ENCODE peak calls at places on chromosomes 13 and 19, in eight cellular contexts. O, M, P, A, J, B, I and Q are unnamed samples.

GRCh38 chr13:77596777-77597176 is 61.3 kb downstream of the SCEL start:
- DNase-seq in J (no peak), B (no peak), M (no peak), P (no peak), A (no peak), I (no peak), O (no peak), Q (no peak)

GRCh38 chr13:93700115-93700514 is 473.5 kb downstream of the GPC6 start:
- DNase-seq in P (no peak), I (no peak), A (no peak), M (no peak), B (no peak), O (no peak), J (no peak), Q (no peak)

GRCh38 chr13:100645382-100645781 is 29.2 kb downstream of the TMTC4 start:
- DNase-seq in P (no peak), M (no peak), A (no peak), I (no peak), B (no peak), O (no peak), J (no peak), Q (no peak)

GRCh38 chr13:38228322-38228721 is 121.3 kb upstream of the UFM1 start:
- DNase-seq in P (no peak), I (no peak), M (no peak), B (no peak), A (no peak), J (no peak), O (no peak), Q (no peak)

GRCh38 chr13:83272076-83272475 is 610.2 kb downstream of the SLITRK1 start:
- DNase-seq in O (peak), M (peak), B (no peak), A (no peak), P (no peak), J (no peak), I (no peak), Q (no peak)

GRCh38 chr13:87535911-87536310 is 135.3 kb upstream of the SLITRK5 start:
- DNase-seq in P (no peak), M (no peak), O (no peak), J (no peak), B (no peak), I (no peak), A (no peak), Q (no peak)

GRCh38 chr19:16139752-16140151 is 3.7 kb upstream of the HSH2D start:
- DNase-seq in M (no peak), J (no peak), P (no peak), O (no peak), I (no peak), A (no peak), B (no peak), Q (no peak)

GRCh38 chr13:22169473-22169872 is 498.6 kb downstream of the FGF9 start:
- DNase-seq in A (no peak), P (no peak), B (no peak), J (no peak), O (no peak), M (no peak), I (no peak), Q (no peak)

GRCh38 chr19:20482721-20483120 is 82.9 kb downstream of the ZNF737 start:
- DNase-seq in A (no peak), O (no peak), P (no peak), I (no peak), M (no peak), B (no peak), J (no peak), Q (no peak)

GRCh38 chr19:15452111-15453047 is 2.6 kb upstream of the WIZ start:
- DNase-seq in J (peak), O (peak), A (no peak), P (peak), I (peak), M (peak), B (peak), Q (peak)

GRCh38 chr19:44943801-44944249 is 1.8 kb downstream of the APOC4 start:
- DNase-seq in I (no peak), A (no peak), J (peak), M (no peak), B (no peak), O (no peak), P (no peak), Q (no peak)

GRCh38 chr13:51032831-51033230 is 78.2 kb downstream of the C13orf42 start:
- DNase-seq in B (no peak), I (no peak), O (no peak), P (no peak), J (no peak), M (no peak), A (no peak), Q (no peak)

GRCh38 chr19:34484328-34484727 is 2.8 kb downstream of the WTIP start:
- DNase-seq in J (no peak), I (no peak), O (no peak), B (no peak), M (no peak), P (no peak), A (no peak), Q (no peak)

GRCh38 chr13:77325371-77325941 is 1.4 kb downstream of the MYCBP2 start:
- DNase-seq in M (peak), O (peak), P (no peak), A (no peak), J (no peak), B (no peak), I (no peak), Q (no peak)

GRCh38 chr13:30194906-30195305 is 112.4 kb downstream of the KATNAL1 start:
- DNase-seq in O (peak), J (no peak), P (no peak), B (no peak), A (no peak), M (peak), I (no peak), Q (no peak)

GRCh38 chr13:66528139-66528538 is 702.0 kb downstream of the PCDH9 start:
- DNase-seq in O (no peak), B (no peak), M (no peak), J (no peak), I (no peak), A (no peak), P (no peak), Q (no peak)

GRCh38 chr19:54432144-54432738 is 16.8 kb upstream of the LENG8 start:
- DNase-seq in O (no peak), J (peak), M (no peak), P (no peak), I (no peak), B (no peak), A (no peak), Q (no peak)

GRCh38 chr13:51093574-51093973 is 17.5 kb downstream of the C13orf42 start:
- DNase-seq in J (no peak), O (no peak), I (no peak), B (no peak), A (no peak), P (no peak), M (no peak), Q (no peak)

GRCh38 chr19:39112338-39112890 is 13.2 kb upstream of the PAK4 start:
- DNase-seq in B (no peak), O (no peak), M (no peak), P (no peak), J (peak), I (no peak), A (no peak), Q (no peak)

GRCh38 chr19:32708457-32708856 is 11.1 kb upstream of the TDRD12 start:
- DNase-seq in P (no peak), B (no peak), J (no peak), I (no peak), M (no peak), A (no peak), O (no peak), Q (no peak)

GRCh38 chr19:6531956-6532243 is 1.1 kb downstream of the TNFSF9 start:
- DNase-seq in J (no peak), M (no peak), P (no peak), O (no peak), B (no peak), I (no peak), A (no peak), Q (no peak)

GRCh38 chr13:45674908-45675307 is 27.2 kb upstream of the CBY2 start:
- DNase-seq in J (peak), O (peak), P (peak), M (peak), A (no peak), I (no peak), B (no peak), Q (no peak)

GRCh38 chr13:38395505-38395803 is 45.8 kb downstream of the UFM1 start:
- DNase-seq in A (no peak), B (no peak), I (no peak), P (no peak), M (no peak), J (no peak), O (no peak), Q (no peak)

GRCh38 chr13:94711561-94712286 is 621 bp downstream of the SOX21 start:
- DNase-seq in B (no peak), J (no peak), A (no peak), M (peak), P (no peak), I (no peak), O (peak), Q (no peak)

GRCh38 chr19:19064098-19064722 is 416 bp downstream of the SLC25A42 start:
- DNase-seq in I (no peak), P (no peak), M (no peak), A (peak), O (no peak), J (peak), B (peak), Q (no peak)
- TF ChIP-seq CTCF in I (no peak), P (peak), M (peak), A (no peak), O (peak), J (no peak), B (peak), Q (no peak)

GRCh38 chr13:74883834-74884233 is 598.1 kb downstream of the TBC1D4 start:
- DNase-seq in J (no peak), B (no peak), O (peak), I (no peak), A (no peak), P (no peak), M (peak), Q (no peak)
- TF ChIP-seq CTCF in J (no peak), B (no peak), O (peak), I (no peak), A (no peak), P (peak), M (peak), Q (no peak)

GRCh38 chr13:109196896-109197295 is 567.5 kb downstream of the MYO16 start:
- DNase-seq in A (no peak), O (no peak), J (no peak), B (no peak), P (no peak), M (no peak), I (no peak), Q (peak)
- TF ChIP-seq CTCF in A (no peak), O (no peak), J (peak), B (no peak), P (no peak), M (no peak), I (no peak), Q (peak)

DNA sequence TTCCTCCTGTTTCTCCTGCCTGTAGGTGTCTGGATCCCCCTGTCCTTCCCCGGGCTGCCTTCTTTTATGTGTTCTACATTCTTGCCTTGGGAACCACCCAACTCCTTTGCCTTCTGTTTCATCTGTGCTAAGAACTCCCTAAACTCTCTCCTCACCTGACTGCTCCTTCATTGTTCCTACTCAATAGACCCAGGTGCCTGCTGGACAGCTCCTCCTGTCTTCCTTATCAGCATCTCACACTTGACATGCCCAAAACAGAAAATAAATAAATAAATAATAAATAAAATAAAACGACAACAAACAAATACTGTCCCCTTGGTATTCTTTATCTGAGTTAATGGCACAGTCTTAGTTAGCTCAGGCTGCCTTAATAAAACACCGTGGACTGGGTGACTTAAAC is 200.2 kb upstream of the IPO5 start:
- DNase-seq in J (no peak), B (no peak), M (no peak), A (no peak), O (no peak), P (no peak), I (no peak), Q (no peak)
- TF ChIP-seq CTCF in J (no peak), B (no peak), M (no peak), A (no peak), O (no peak), P (no peak), I (no peak), Q (no peak)

DNA sequence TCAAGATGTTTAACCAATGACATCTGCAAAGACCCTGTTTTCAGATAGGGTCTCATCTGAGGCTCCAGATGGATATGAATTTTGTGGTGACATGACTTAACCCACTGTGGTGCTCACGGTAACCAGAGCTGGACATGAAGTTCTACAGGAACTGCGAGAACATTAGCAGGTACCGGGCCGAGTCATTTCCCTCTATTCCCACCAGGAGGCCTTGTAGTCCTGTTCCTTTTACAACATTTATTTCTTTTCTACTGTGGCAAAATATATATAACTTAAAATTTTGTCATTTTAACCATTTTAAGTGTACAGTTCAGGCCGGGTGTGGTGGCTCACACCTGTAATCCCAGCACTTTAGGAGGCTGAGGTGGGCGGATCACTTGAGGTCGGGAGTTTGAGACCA is 7.6 kb upstream of the TSPAN16 start:
- DNase-seq in I (no peak), P (no peak), M (peak), B (no peak), J (no peak), O (peak), A (no peak), Q (no peak)
- TF ChIP-seq CTCF in I (no peak), P (peak), M (peak), B (no peak), J (no peak), O (peak), A (peak), Q (peak)

GRCh38 chr19:48752511-48753365 is at the start of gene FUT1:
- DNase-seq in M (peak), O (peak), A (no peak), J (peak), I (no peak), B (no peak), P (no peak), Q (peak)
- TF ChIP-seq CTCF in M (no peak), O (no peak), A (peak), J (no peak), I (no peak), B (no peak), P (no peak), Q (peak)

GRCh38 chr19:7748756-7749155 is 1.4 kb upstream of the CD209 start:
- DNase-seq in J (no peak), O (peak), B (no peak), A (no peak), M (peak), I (no peak), P (no peak), Q (no peak)
- TF ChIP-seq CTCF in J (no peak), O (no peak), B (no peak), A (no peak), M (no peak), I (no peak), P (no peak), Q (no peak)

DNA sequence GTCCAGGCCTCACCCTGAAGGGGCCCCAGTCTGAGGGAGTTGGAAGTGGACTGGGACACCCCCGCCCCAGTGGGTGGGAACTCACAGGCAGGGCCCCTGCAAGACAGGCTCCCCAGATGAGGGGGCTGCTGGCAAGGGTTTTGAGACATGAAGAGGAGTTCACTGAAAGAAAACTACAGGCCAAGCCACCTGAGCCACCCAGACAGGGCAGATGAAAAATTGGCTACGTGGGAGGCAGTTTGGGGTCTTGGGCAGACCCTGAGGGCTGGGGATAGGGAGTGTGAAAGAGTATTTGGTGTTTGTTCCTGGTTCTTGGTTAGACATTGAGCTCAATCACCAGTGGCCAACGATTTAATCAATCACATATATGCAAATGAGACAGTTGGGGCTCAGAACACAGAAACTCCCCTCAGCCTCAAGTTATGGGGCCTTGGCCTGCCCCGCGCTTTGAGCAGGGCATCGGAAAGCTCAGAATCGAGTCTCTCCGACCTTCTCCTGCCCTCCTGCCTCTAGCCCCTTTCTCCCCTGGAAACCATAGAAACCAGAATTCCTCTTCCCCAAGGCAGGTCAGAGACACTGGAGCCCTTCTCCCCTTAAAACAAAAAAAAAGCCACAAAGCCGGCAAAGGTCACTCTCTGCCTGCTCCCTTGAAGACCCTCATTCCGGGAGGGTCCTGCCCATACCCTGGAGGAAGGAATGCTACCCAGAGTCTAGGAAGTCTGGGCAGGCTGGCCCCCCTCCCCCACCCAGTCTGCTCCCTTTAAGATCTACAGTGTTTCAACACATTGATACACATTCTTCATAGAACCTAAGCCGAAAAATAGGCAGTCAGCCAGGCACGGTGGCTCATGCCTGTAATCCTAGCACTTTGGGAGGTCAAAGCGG is 1.3 kb upstream of the ISYNA1 start:
- DNase-seq in M (peak), P (no peak), B (peak), A (no peak), O (peak), J (no peak), I (peak), Q (no peak)
- TF ChIP-seq CTCF in M (no peak), P (no peak), B (no peak), A (no peak), O (no peak), J (no peak), I (no peak), Q (no peak)